ENCODE peak calls at places on chromosomes 13 and 19, in five cellular contexts. M is fibroblast of pulmonary artery, Y is lung, Q is astrocyte, P is aorta. U is an unnamed sample.
A peak's percentile ranks its signal among the peaks of the same experiment; 100 is the strongest.

GRCh38 chr13:73433893-73434292 is 375.1 kb downstream of the KLF5 start:
- DNase-seq in M (no peak), Y (no peak), Q (no peak), P (no peak), U (no peak)

GRCh38 chr13:98869408-98870090 is 108.3 kb downstream of the DOCK9 start:
- DNase-seq in M (peak; percentile 33), Y (no peak), Q (no peak), P (no peak), U (no peak)

GRCh38 chr19:41545547-41545946 is 30.4 kb upstream of the CEACAM21 start:
- DNase-seq in M (no peak), Y (no peak), Q (no peak), P (no peak), U (no peak)

GRCh38 chr19:57664269-57665127 is 4.2 kb upstream of the ZSCAN4 start:
- DNase-seq in M (peak; percentile 66), Y (peak; percentile 29), Q (peak; percentile 27), P (peak; percentile 79), U (no peak)

GRCh38 chr13:41847216-41847615 is 113.7 kb downstream of the VWA8 start:
- DNase-seq in M (no peak), Y (no peak), Q (no peak), P (no peak), U (no peak)

GRCh38 chr13:34678154-34678553 is 263.9 kb upstream of the NBEA start:
- DNase-seq in M (peak; percentile 76), Y (no peak), Q (peak; percentile 48), P (no peak), U (no peak)

GRCh38 chr19:41868120-41868988 is 8.3 kb downstream of the RPS19 start:
- DNase-seq in M (no peak), Y (peak; percentile 71), Q (no peak), P (no peak), U (no peak)

GRCh38 chr19:16645140-16645539 is 14.8 kb downstream of the SMIM7 start:
- DNase-seq in M (no peak), Y (no peak), Q (no peak), P (no peak), U (no peak)

GRCh38 chr19:33998739-33999345 is 173.5 kb upstream of the LSM14A start:
- DNase-seq in M (peak; percentile 28), Y (no peak), Q (peak; percentile 1), P (no peak), U (no peak)

GRCh38 chr13:27644302-27644701 is 22.6 kb downstream of the POLR1D start:
- DNase-seq in M (peak; percentile 70), Y (no peak), Q (peak; percentile 95), P (no peak), U (peak; percentile 60)

GRCh38 chr13:113500530-113501265 is 10.2 kb upstream of the DCUN1D2 start:
- DNase-seq in M (no peak), Y (no peak), Q (no peak), P (no peak), U (no peak)

GRCh38 chr13:45119469-45119989 is 781 bp upstream of the GTF2F2 start:
- DNase-seq in M (peak; percentile 60), Y (no peak), Q (peak; percentile 80), P (no peak), U (peak; percentile 45)

GRCh38 chr13:27569405-27569804 is 50.9 kb downstream of the LNX2 start:
- DNase-seq in M (no peak), Y (no peak), Q (no peak), P (no peak), U (no peak)

GRCh38 chr19:20385056-20385455 is 180.5 kb downstream of the ZNF737 start:
- DNase-seq in M (no peak), Y (no peak), Q (no peak), P (no peak), U (no peak)

GRCh38 chr13:112990783-112991182 is 21.8 kb downstream of the MCF2L start:
- DNase-seq in M (no peak), Y (peak; percentile 46), Q (no peak), P (no peak), U (no peak)

GRCh38 chr13:94706101-94706853 is 6.1 kb downstream of the SOX21 start:
- DNase-seq in M (no peak), Y (no peak), Q (no peak), P (no peak), U (no peak)
- H3K4me3 ChIP-seq in M (no peak overlapping the region), Y (no peak overlapping the region), Q (no peak overlapping the region), P (no peak overlapping the region), U (no peak overlapping the region)

GRCh38 chr13:49367640-49368431 is 76.0 kb downstream of the CAB39L start:
- DNase-seq in M (peak; percentile 38), Y (no peak), Q (peak; percentile 18), P (no peak), U (no peak)
- H3K4me3 ChIP-seq in M (no peak overlapping the region), Y (no peak overlapping the region), Q (no peak overlapping the region), P (peak overlapping the region; percentile 26), U (no peak overlapping the region)

GRCh38 chr19:680287-681028 is 4.3 kb downstream of the FSTL3 start:
- DNase-seq in M (peak; percentile 99), Y (peak; percentile 100), Q (peak; percentile 89), P (peak; percentile 100), U (peak; percentile 95)
- H3K4me3 ChIP-seq in M (peak overlapping the region; percentile 60), Y (peak overlapping the region; percentile 66), Q (peak overlapping the region; percentile 61), P (peak overlapping the region; percentile 73), U (peak overlapping the region; percentile 59)

DNA sequence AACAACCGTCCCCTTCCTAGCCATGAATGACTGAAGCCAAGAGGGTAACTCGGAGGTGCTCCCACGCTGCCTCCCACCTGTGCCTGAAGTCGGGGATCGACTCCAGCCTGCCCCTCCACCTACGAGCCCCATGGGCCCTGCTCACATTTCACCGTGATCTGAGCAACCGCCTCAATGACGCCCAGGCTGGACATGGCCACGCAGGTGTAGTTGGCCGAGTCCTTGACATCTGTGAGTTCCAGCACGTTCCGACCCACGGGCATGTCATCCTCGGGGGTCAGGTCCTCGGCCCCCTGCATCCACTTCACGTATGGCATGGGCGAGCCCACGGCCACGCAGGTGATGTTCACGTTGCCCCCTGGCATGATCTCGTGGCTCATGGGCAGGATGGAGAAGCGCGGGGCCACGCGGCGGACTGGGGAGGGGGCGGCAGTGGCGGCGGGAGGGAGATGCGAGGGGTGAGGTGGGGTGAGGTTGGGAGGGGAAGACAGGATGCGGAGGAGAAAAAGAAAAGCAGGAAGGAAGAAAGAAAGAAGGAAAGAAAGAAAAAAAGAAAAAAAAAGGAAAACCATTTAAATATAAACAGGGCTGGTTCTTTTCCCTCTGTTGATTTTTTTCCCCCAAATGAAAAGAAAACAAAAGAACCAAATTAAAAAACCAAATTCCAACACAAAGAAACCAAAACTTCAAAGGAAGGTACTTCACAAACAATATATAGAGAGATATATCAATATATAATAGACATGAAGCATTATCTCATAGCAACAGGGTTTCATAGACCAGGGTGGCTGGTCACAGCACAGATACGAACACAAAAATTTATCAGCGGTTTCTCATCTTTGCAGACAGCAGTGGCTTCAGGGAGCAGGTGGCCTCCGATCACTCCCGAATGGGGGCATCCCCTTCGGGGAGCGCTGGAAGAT is 94.7 kb downstream of the PTPRS start:
- DNase-seq in M (no peak), Y (no peak), Q (no peak), P (no peak), U (no peak)
- H3K4me3 ChIP-seq in M (no peak overlapping the region), Y (no peak overlapping the region), Q (no peak overlapping the region), P (no peak overlapping the region), U (no peak overlapping the region)

GRCh38 chr19:12034196-12034595 is 1.3 kb downstream of the ZNF433 start:
- DNase-seq in M (no peak), Y (no peak), Q (no peak), P (no peak), U (no peak)
- H3K4me3 ChIP-seq in M (peak overlapping the region; percentile 88), Y (no peak overlapping the region), Q (peak overlapping the region; percentile 70), P (no peak overlapping the region), U (peak overlapping the region; percentile 75)

GRCh38 chr13:95002968-95003813 is 290.8 kb upstream of the SOX21 start:
- DNase-seq in M (no peak), Y (peak; percentile 34), Q (no peak), P (no peak), U (no peak)
- H3K4me3 ChIP-seq in M (peak overlapping the region; percentile 17), Y (no peak overlapping the region), Q (peak overlapping the region; percentile 39), P (no peak overlapping the region), U (peak overlapping the region; percentile 39)